ENCODE peak calls at places on chromosomes 3 and 15, in nine cellular contexts. A, G, Y, U, H, N, K, M and E are unnamed samples.

GRCh38 chr3:43327184-43327950 is 41.0 kb downstream of the SNRK start:
- DNase-seq in H (peak; percentile 28), U (peak; percentile 74), A (peak; percentile 34), M (no peak), Y (no peak), G (no peak), K (no peak), N (no peak), E (no peak)

GRCh38 chr3:25412269-25412668 is 15.8 kb upstream of the RARB start:
- DNase-seq in K (peak; percentile 51), N (no peak), G (no peak), M (peak; percentile 44), H (no peak), U (peak; percentile 37), A (no peak), Y (no peak), E (no peak)

GRCh38 chr3:151798476-151798875 is 15.4 kb upstream of the AADAC start:
- DNase-seq in U (peak; percentile 28), M (peak; percentile 18), G (no peak), H (no peak), K (peak; percentile 69), A (no peak), N (no peak), Y (no peak), E (no peak)

GRCh38 chr3:12815078-12815477 is 18.6 kb downstream of the CAND2 start:
- DNase-seq in N (no peak), K (no peak), G (no peak), U (no peak), Y (no peak), A (no peak), M (no peak), H (no peak), E (no peak)

GRCh38 chr3:101687142-101687931 is 819 bp upstream of the RPL24 start:
- DNase-seq in U (peak; percentile 60), A (no peak), M (no peak), N (peak; percentile 21), Y (no peak), K (no peak), G (no peak), H (no peak), E (no peak)

GRCh38 chr15:71889947-71890346 is 79.6 kb downstream of the NR2E3 start:
- DNase-seq in Y (no peak), U (no peak), K (no peak), A (no peak), G (no peak), M (no peak), N (no peak), H (no peak), E (no peak)

GRCh38 chr3:36923523-36923943 is 21.3 kb downstream of the TRANK1 start:
- DNase-seq in N (no peak), H (no peak), G (no peak), K (no peak), M (no peak), U (no peak), A (no peak), Y (no peak), E (no peak)

GRCh38 chr3:53141468-53141840 is 11.2 kb upstream of the RFT1 start:
- DNase-seq in K (no peak), A (no peak), M (no peak), H (no peak), Y (no peak), U (no peak), G (no peak), N (no peak), E (no peak)

GRCh38 chr3:10289077-10289476 is 3.7 kb downstream of the GHRL start:
- DNase-seq in U (no peak), N (no peak), K (no peak), H (no peak), M (no peak), Y (no peak), G (no peak), A (no peak), E (no peak)

GRCh38 chr3:12465151-12465795 is 19.0 kb upstream of the TSEN2 start:
- DNase-seq in A (no peak), U (no peak), M (no peak), K (no peak), H (no peak), N (no peak), Y (no peak), G (no peak), E (no peak)

GRCh38 chr3:60225848-60226247 is 1025.4 kb downstream of the FHIT start:
- DNase-seq in N (no peak), K (no peak), A (no peak), H (no peak), G (no peak), Y (no peak), U (no peak), M (no peak), E (no peak)

GRCh38 chr3:102673271-102674115 is 238.7 kb downstream of the ZPLD1 start:
- DNase-seq in U (peak; percentile 30), M (peak; percentile 67), K (peak; percentile 22), A (peak; percentile 2), N (peak; percentile 29), H (no peak), Y (peak; percentile 53), G (peak; percentile 38), E (peak; percentile 14)

GRCh38 chr3:183046883-183047282 is 52.4 kb downstream of the MCCC1 start:
- DNase-seq in G (no peak), K (no peak), A (no peak), M (no peak), H (no peak), U (no peak), Y (no peak), N (no peak), E (no peak)

GRCh38 chr15:74893627-74894026 is 3.8 kb downstream of the MPI start:
- DNase-seq in H (no peak), Y (no peak), U (no peak), A (no peak), K (no peak), M (no peak), N (no peak), G (no peak), E (no peak)
- H3K4me3 ChIP-seq in H (no peak overlapping the region), Y (no peak overlapping the region), U (no peak overlapping the region), A (no peak overlapping the region), K (no peak overlapping the region), M (no peak overlapping the region), N (no peak overlapping the region), G (no peak overlapping the region), E (no peak overlapping the region)

GRCh38 chr3:16090711-16091110 is 83.8 kb upstream of the GALNT15 start:
- DNase-seq in U (no peak), G (no peak), M (peak; percentile 9), K (no peak), Y (no peak), N (no peak), H (no peak), A (no peak), E (no peak)

GRCh38 chr3:16088496-16088895 is 86.0 kb upstream of the GALNT15 start:
- DNase-seq in Y (no peak), U (peak; percentile 76), H (no peak), N (no peak), K (no peak), M (peak; percentile 16), G (no peak), A (no peak), E (no peak)

GRCh38 chr3:16086690-16087089 is 87.8 kb upstream of the GALNT15 start:
- DNase-seq in Y (no peak), A (no peak), N (no peak), U (no peak), H (no peak), M (no peak), G (no peak), K (no peak), E (no peak)

GRCh38 chr3:16092923-16093322 is 81.6 kb upstream of the GALNT15 start:
- DNase-seq in N (no peak), U (peak; percentile 13), K (no peak), G (no peak), H (no peak), M (no peak), A (no peak), Y (no peak), E (no peak)

GRCh38 chr3:16090013-16090412 is 84.5 kb upstream of the GALNT15 start:
- DNase-seq in H (peak; percentile 86), Y (no peak), N (peak; percentile 99), K (peak; percentile 97), A (no peak), U (peak; percentile 100), G (no peak), M (peak; percentile 96), E (peak; percentile 95)
- H3K4me3 ChIP-seq in H (no peak overlapping the region), Y (no peak overlapping the region), N (no peak overlapping the region), K (no peak overlapping the region), A (no peak overlapping the region), U (no peak overlapping the region), G (no peak overlapping the region), M (no peak overlapping the region), E (no peak overlapping the region)

DNA sequence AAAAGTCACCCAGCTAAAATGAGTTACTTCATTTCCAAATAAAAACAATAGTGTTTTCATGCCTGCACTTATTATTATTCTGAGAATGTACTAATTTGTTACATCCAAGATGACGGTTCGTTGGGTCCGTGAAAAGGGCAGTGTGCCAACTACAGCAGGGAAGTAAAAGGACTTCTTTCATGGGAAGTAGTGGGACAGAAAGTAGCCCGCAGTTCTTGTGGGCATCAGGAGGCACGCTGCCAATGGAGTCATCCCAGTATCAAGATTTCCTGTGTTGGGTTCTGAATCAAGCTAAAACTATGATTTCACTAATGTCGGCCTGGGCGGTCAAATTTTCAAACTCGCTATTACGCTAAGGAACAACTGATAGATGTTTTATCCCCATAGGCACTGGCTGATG is 254.5 kb upstream of the SOX2 start:
- DNase-seq in K (no peak), M (peak; percentile 67), N (no peak), H (no peak), U (peak; percentile 80), Y (no peak), A (no peak), G (no peak), E (no peak)
- H3K4me3 ChIP-seq in K (peak overlapping the region; percentile 24), M (no peak overlapping the region), N (no peak overlapping the region), H (no peak overlapping the region), U (no peak overlapping the region), Y (no peak overlapping the region), A (no peak overlapping the region), G (no peak overlapping the region), E (no peak overlapping the region)

GRCh38 chr15:70699873-70700272 is 63.5 kb downstream of the UACA start:
- DNase-seq in G (no peak), U (no peak), H (no peak), Y (no peak), N (no peak), M (no peak), A (no peak), K (no peak), E (no peak)
- H3K4me3 ChIP-seq in G (no peak overlapping the region), U (peak overlapping the region; percentile 38), H (peak overlapping the region; percentile 69), Y (peak overlapping the region; percentile 60), N (no peak overlapping the region), M (no peak overlapping the region), A (peak overlapping the region; percentile 34), K (no peak overlapping the region), E (no peak overlapping the region)